ENCODE peak calls at places on chromosomes 2 and 18, in four cellular contexts. Q is body of pancreas, W is adrenal gland, I is breast epithelium. L is an unnamed sample.

GRCh38 chr2:63981702-63982103 is 37.5 kb downstream of the VPS54 start:
- DNase-seq in Q (no peak), W (no peak), I (no peak), L (no peak)

GRCh38 chr18:28466213-28466612 is 289.3 kb upstream of the CDH2 start:
- DNase-seq in Q (no peak), W (no peak), I (no peak), L (no peak)

GRCh38 chr2:128384446-128384845 is 65.8 kb upstream of the HS6ST1 start:
- DNase-seq in Q (no peak), W (no peak), I (no peak), L (no peak)

GRCh38 chr2:17879137-17879912 is 858 bp downstream of the KCNS3 start:
- DNase-seq in Q (peak; percentile 59), W (no peak), I (peak; percentile 75), L (peak; percentile 73)

GRCh38 chr2:63977904-63978303 is 41.3 kb downstream of the VPS54 start:
- DNase-seq in Q (no peak), W (no peak), I (no peak), L (no peak)

GRCh38 chr2:234240917-234241316 is 190.4 kb downstream of the SPP2 start:
- DNase-seq in Q (no peak), W (no peak), I (no peak), L (no peak)

GRCh38 chr2:128494640-128495321 is 176.1 kb upstream of the HS6ST1 start:
- DNase-seq in Q (peak; percentile 68), W (peak; percentile 94), I (no peak), L (no peak)

GRCh38 chr18:47601608-47602272 is 328.7 kb downstream of the SMAD2 start:
- DNase-seq in Q (no peak), W (no peak), I (no peak), L (no peak)

GRCh38 chr2:187050409-187050998 is 201.5 kb upstream of the ZSWIM2 start:
- DNase-seq in Q (no peak), W (no peak), I (no peak), L (no peak)

GRCh38 chr2:38155-38554 is 8.2 kb downstream of the FAM110C start:
- DNase-seq in Q (no peak), W (no peak), I (peak; percentile 74), L (no peak)

GRCh38 chr2:176493909-176494308 is 224.7 kb downstream of the MTX2 start:
- DNase-seq in Q (no peak), W (no peak), I (no peak), L (no peak)

GRCh38 chr18:29147944-29148343 is 971.0 kb upstream of the CDH2 start:
- DNase-seq in Q (no peak), W (no peak), I (no peak), L (no peak)

GRCh38 chr18:34976899-34977786 is 64.1 kb upstream of the MAPRE2 start:
- DNase-seq in Q (peak; percentile 85), W (peak; percentile 86), I (peak; percentile 75), L (peak; percentile 92)

GRCh38 chr2:3203497-3204019 is 174.1 kb downstream of the EIPR1 start:
- DNase-seq in Q (no peak), W (no peak), I (no peak), L (no peak)

GRCh38 chr2:174545240-174545639 is 52.4 kb downstream of the WIPF1 start:
- DNase-seq in Q (no peak), W (no peak), I (no peak), L (no peak)

GRCh38 chr2:174544156-174544555 is 53.4 kb downstream of the WIPF1 start:
- DNase-seq in Q (no peak), W (no peak), I (no peak), L (no peak)

GRCh38 chr2:174551697-174552096 is 45.9 kb downstream of the WIPF1 start:
- DNase-seq in Q (no peak), W (no peak), I (no peak), L (no peak)

GRCh38 chr2:174544802-174545201 is 52.8 kb downstream of the WIPF1 start:
- DNase-seq in Q (no peak), W (no peak), I (no peak), L (no peak)

DNA sequence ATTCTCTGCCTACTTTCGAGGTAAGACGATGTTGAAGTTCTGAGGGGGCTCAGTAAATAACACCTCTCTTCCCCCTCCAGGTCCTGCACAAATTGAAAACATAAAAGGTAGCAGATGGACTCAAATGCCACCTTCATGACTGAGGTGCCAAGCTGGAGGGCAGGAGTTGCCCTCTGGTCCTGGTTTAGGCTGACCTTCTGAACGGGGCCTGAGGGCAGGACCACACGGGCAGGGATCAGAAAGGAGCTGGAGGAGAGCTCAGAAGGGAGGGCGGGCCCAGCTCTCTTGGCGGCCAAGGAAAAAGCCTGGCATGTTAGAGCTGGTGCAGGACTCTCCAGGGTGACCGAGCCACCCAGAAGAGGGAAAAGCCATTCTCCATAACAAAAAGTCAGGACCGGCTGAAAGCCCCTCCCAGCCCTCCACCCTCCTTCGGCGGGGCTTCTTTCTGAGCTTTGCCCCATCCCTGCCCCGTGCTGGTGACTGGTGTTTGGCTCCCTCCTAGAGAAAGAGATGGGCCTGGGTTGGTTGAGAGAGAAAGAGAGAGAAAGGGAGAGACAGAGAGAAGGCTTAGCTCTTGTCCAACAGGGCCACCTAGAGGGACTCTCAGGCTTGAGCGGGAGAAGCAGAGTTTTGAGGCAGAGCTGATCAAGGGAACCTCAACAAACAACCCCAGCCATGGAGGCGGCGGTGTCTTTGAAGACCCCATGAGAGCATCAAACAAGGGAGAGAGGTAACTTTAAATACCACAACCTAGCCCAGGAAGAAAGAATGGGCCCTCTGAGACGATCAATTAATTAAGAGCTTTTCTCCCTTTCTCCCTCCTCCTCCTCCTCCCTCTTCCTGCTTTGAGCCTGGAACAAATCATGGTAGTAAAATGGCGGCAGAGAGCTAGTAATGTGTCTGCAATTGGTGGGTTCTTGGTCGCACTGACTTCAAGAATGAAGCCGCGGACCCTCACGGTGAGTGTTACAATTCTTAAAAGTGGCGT is 50.8 kb downstream of the WIPF1 start:
- DNase-seq in Q (no peak), W (peak; percentile 62), I (no peak), L (no peak)
- TF ChIP-seq CTCF in Q (peak; percentile 24), W (peak; percentile 43), I (no peak), L (no peak)

GRCh38 chr2:203675086-203675485 is 31.4 kb upstream of the CD28 start:
- DNase-seq in Q (no peak), W (no peak), I (no peak), L (no peak)

GRCh38 chr2:203672856-203673255 is 33.6 kb upstream of the CD28 start:
- DNase-seq in Q (no peak), W (no peak), I (no peak), L (no peak)

GRCh38 chr2:203671876-203672275 is 34.6 kb upstream of the CD28 start:
- DNase-seq in Q (no peak), W (no peak), I (no peak), L (no peak)

GRCh38 chr2:203670939-203671338 is 35.5 kb upstream of the CD28 start:
- DNase-seq in Q (no peak), W (no peak), I (no peak), L (no peak)

GRCh38 chr2:203673933-203674332 is 32.5 kb upstream of the CD28 start:
- DNase-seq in Q (no peak), W (no peak), I (no peak), L (peak; percentile 58)
- H3K4me3 ChIP-seq in Q (no peak overlapping the region), W (no peak overlapping the region), I (no peak overlapping the region), L (no peak overlapping the region)

DNA sequence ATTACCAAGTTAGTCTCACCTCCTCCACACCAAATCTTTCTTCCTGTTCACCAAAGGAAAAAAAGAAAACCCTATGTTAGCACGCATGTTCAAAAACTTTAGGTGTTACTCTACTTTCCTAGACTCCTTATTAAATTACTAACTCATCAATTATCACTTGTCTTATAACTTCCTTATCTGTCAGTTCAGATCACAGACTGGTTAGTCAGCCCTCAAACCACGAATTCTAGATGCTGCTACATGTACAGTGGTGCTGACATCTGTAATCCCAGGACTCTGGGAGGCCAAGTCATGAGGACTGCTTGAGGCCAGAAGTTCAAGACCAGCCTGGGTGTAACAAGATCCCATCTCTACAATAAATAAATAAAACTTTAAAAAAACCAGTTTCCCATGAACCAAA is 3.5 kb downstream of the YWHAQ start:
- DNase-seq in Q (no peak), W (no peak), I (no peak), L (no peak)
- H3K36me3 ChIP-seq in Q (no peaks in the 10 kb centered on the region), W (no peaks in the 10 kb centered on the region), I (no peaks in the 10 kb centered on the region), L (no peaks in the 10 kb centered on the region)

GRCh38 chr2:84492571-84492970 is 23.7 kb upstream of the DNAH6 start:
- DNase-seq in Q (no peak), W (no peak), I (no peak), L (no peak)
- TF ChIP-seq CTCF in Q (no peak), W (no peak), I (no peak), L (no peak)

DNA sequence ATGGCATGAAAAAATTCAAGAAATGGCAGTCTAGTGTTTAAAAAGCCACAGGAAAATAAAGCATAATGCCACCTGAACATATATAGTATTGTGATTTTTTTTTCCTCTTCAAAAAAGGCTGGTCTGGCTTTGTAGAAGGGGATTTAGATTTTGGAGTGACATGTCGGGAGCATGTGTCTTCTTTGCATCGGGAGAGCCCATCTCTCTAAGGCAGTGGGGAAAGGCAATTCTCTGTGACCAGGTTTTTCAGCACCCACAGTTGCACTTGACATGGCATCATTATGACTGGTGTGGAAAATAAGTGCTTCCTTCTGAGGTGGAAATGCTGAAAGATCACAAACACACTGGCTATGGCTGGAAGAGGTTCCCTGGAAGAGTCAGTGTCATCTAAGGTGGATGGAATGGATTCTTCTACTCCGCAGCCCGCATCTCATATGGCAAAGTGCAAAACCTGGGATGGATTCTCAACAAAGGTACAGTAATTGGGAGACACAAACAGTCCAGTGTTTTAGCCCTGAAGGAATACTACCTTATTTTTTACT is 172.5 kb downstream of the AGAP1 start:
- DNase-seq in Q (no peak), W (no peak), I (no peak), L (no peak)
- H3K4me3 ChIP-seq in Q (no peak overlapping the region), W (no peak overlapping the region), I (peak overlapping the region; percentile 19), L (peak overlapping the region; percentile 35)

L was measured in gastrocnemius medialis.